ENCODE peak calls at places on chromosomes 2 and 18, in seven cellular contexts. B, G, W, R, F, X and V are unnamed samples. For H3K4me1, the result is how much of the 10 kb centered on the place peaks cover.

GRCh38 chr2:113877651-113878594 is 12.0 kb upstream of the ACTR3 start:
- DNase-seq in B (no peak), G (no peak), W (no peak), R (no peak), F (no peak), X (peak), V (peak)

GRCh38 chr2:240302933-240303332 is 132.5 kb upstream of the GPC1 start:
- DNase-seq in B (no peak), G (no peak), W (no peak), R (no peak), F (no peak), X (no peak), V (no peak)

GRCh38 chr2:215668329-215668728 is 232.5 kb upstream of the FN1 start:
- DNase-seq in B (no peak), G (peak), W (no peak), R (no peak), F (no peak), X (no peak), V (no peak)

GRCh38 chr2:9003616-9004337 is at the start of gene MBOAT2:
- DNase-seq in B (peak), G (peak), W (peak), R (peak), F (peak), X (peak), V (peak)

GRCh38 chr2:38907743-38908562 is 18.3 kb downstream of the ARHGEF33 start:
- DNase-seq in B (no peak), G (no peak), W (no peak), R (no peak), F (no peak), X (no peak), V (no peak)

GRCh38 chr2:171160630-171161424 is at the start of gene TLK1:
- DNase-seq in B (peak), G (peak), W (peak), R (peak), F (peak), X (peak), V (peak)

GRCh38 chr18:524496-524895 is 24.0 kb upstream of the COLEC12 start:
- DNase-seq in B (no peak), G (no peak), W (no peak), R (no peak), F (no peak), X (no peak), V (no peak)

GRCh38 chr2:107698861-107699260 is 127.8 kb upstream of the RGPD4 start:
- DNase-seq in B (no peak), G (no peak), W (no peak), R (no peak), F (no peak), X (no peak), V (no peak)

GRCh38 chr2:10544252-10544651 is 96.1 kb upstream of the ODC1 start:
- DNase-seq in B (no peak), G (no peak), W (no peak), R (no peak), F (no peak), X (no peak), V (no peak)

GRCh38 chr18:55833543-55833942 is 245.6 kb upstream of the TCF4 start:
- DNase-seq in B (peak), G (no peak), W (no peak), R (peak), F (no peak), X (no peak), V (no peak)

GRCh38 chr2:182072861-182073260 is 87.2 kb downstream of the PPP1R1C start:
- DNase-seq in B (no peak), G (no peak), W (no peak), R (no peak), F (no peak), X (no peak), V (no peak)

GRCh38 chr18:55790296-55790695 is 202.3 kb upstream of the TCF4 start:
- DNase-seq in B (peak), G (no peak), W (no peak), R (peak), F (no peak), X (no peak), V (no peak)

GRCh38 chr2:10935953-10936942 is 24.5 kb downstream of the KCNF1 start:
- DNase-seq in B (peak), G (no peak), W (no peak), R (no peak), F (no peak), X (no peak), V (no peak)

GRCh38 chr2:130376433-130377293 is 20.8 kb downstream of the PTPN18 start:
- DNase-seq in B (no peak), G (no peak), W (no peak), R (no peak), F (no peak), X (no peak), V (no peak)

GRCh38 chr18:79583426-79583825 is 96.2 kb upstream of the CTDP1 start:
- DNase-seq in B (no peak), G (no peak), W (peak), R (no peak), F (peak), X (no peak), V (peak)

GRCh38 chr2:226798422-226799210 is 1.0 kb downstream of the IRS1 start:
- DNase-seq in B (no peak), G (peak), W (peak), R (peak), F (peak), X (peak), V (peak)

GRCh38 chr2:134660619-134661403 is 58.0 kb downstream of the TMEM163 start:
- DNase-seq in B (no peak), G (no peak), W (no peak), R (no peak), F (no peak), X (no peak), V (no peak)

GRCh38 chr2:70132244-70133126 is 45.2 kb downstream of the PCBP1 start:
- DNase-seq in B (peak), G (peak), W (peak), R (peak), F (peak), X (peak), V (peak)

GRCh38 chr2:177391822-177392372 is 676 bp upstream of the AGPS start:
- DNase-seq in B (no peak), G (no peak), W (no peak), R (no peak), F (no peak), X (no peak), V (no peak)

GRCh38 chr2:237097911-237098702 is 12.4 kb downstream of the COPS8 start:
- DNase-seq in B (peak), G (no peak), W (no peak), R (peak), F (no peak), X (no peak), V (no peak)

GRCh38 chr2:69962986-69963730 is 1.7 kb upstream of the ASPRV1 start:
- DNase-seq in B (no peak), G (no peak), W (no peak), R (no peak), F (no peak), X (no peak), V (no peak)

GRCh38 chr18:65746936-65747335 is 3.9 kb upstream of the CDH7 start:
- DNase-seq in B (no peak), G (no peak), W (no peak), R (no peak), F (no peak), X (no peak), V (no peak)

GRCh38 chr2:181602017-181602416 is 54.9 kb downstream of the CERKL start:
- DNase-seq in B (no peak), G (no peak), W (no peak), R (peak), F (no peak), X (no peak), V (no peak)

GRCh38 chr2:175203621-175204496 is 22.3 kb upstream of the ATP5MC3 start:
- DNase-seq in B (peak), G (peak), W (peak), R (peak), F (no peak), X (peak), V (peak)

GRCh38 chr2:197251163-197251562 is 59.4 kb downstream of the ANKRD44 start:
- DNase-seq in B (no peak), G (no peak), W (no peak), R (no peak), F (no peak), X (no peak), V (no peak)

GRCh38 chr2:197248623-197249022 is 62.0 kb downstream of the ANKRD44 start:
- DNase-seq in B (no peak), G (no peak), W (no peak), R (peak), F (no peak), X (no peak), V (no peak)

GRCh38 chr2:197249771-197250397 is 60.7 kb downstream of the ANKRD44 start:
- DNase-seq in B (no peak), G (no peak), W (no peak), R (no peak), F (no peak), X (no peak), V (no peak)

GRCh38 chr2:197254776-197255521 is 55.6 kb downstream of the ANKRD44 start:
- DNase-seq in B (no peak), G (no peak), W (no peak), R (no peak), F (no peak), X (peak), V (no peak)

GRCh38 chr2:197251576-197251975 is 59.0 kb downstream of the ANKRD44 start:
- DNase-seq in B (no peak), G (no peak), W (no peak), R (no peak), F (no peak), X (no peak), V (no peak)
- H3K4me1 ChIP-seq in B (under half), G (under half), W (under half), R (under half), F (half or more), X (under half), V (under half)

DNA sequence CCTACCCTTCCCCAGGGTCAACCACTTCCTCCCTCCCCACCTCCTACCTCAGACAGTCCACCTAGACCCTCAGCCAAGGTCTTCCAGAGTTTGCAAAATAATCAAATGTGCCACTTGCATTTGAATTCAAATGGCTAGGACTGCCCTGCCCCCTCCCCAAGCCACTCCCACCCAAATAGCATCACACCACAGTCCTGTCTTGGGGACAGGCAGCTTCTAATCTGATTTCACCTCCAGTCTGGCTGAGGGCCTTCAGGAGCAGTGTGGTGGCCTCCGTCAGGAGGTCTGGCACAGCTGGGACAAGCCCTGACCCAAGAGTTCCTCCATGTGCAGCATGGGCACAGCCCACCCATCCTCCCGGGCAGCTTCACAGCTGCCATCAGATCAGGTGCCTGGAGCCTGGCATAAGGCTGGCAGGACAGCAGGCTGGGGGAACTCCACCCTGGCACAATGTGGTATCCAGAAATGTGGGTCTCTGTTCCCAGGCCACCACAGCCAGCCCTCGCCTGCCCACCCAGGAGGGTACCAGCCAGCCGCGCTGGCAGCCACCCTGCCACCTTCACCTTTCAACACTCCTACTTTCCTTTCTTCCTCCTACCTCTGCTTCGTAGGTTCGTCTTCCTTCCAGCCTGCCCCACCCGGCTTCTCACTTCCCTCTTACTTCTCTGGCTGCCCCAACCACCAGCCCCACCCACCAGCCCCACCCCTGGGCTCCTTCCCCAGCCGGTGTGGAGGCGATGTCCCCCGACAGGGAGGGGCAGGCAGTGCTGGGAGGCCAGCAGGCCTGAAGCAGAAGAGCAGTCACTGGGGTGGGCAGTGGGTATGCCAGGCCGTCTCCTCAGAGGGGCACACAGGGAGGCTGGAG is at the start of gene CAPG:
- DNase-seq in B (no peak), G (peak), W (no peak), R (no peak), F (peak), X (no peak), V (peak)
- H3K4me3 ChIP-seq in B (no peak), G (no peak), W (no peak), R (no peak), F (peak), X (no peak), V (no peak)

GRCh38 chr2:45052388-45052928 is 43.2 kb upstream of the SIX2 start:
- DNase-seq in B (no peak), G (no peak), W (no peak), R (no peak), F (no peak), X (no peak), V (no peak)

GRCh38 chr2:45049937-45050336 is 40.7 kb upstream of the SIX2 start:
- DNase-seq in B (no peak), G (no peak), W (no peak), R (no peak), F (no peak), X (no peak), V (no peak)

DNA sequence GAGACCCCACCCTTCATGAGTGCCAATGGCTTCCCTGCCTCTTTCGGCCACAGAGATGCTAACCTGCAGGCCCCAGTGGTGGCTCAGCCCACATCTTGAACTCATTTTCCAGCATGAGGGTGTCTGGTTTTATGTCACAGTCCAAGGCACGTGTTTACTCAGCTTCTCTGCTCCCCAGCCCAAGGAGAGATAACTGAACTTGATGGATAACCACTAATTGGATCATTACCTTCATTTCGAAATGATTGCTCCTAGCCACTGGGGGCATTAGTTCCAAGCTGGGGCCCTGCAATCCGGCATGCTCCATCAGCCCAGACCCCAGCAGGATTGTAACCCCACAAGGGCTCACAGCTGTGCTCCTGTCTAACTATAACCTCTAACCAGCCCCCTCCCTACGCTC is 46.0 kb upstream of the SIX2 start:
- DNase-seq in B (no peak), G (no peak), W (no peak), R (no peak), F (no peak), X (peak), V (no peak)
- TF ChIP-seq CTCF in B (no peak), G (no peak), W (no peak), R (no peak), F (no peak), X (no peak), V (no peak)

GRCh38 chr2:160206436-160206835 is 6.4 kb upstream of the ITGB6 start:
- DNase-seq in B (no peak), G (no peak), W (no peak), R (no peak), F (no peak), X (no peak), V (no peak)
- H3K4me1 ChIP-seq in B (half or more), G (under half), W (under half), R (under half), F (under half), X (half or more), V (under half)

DNA sequence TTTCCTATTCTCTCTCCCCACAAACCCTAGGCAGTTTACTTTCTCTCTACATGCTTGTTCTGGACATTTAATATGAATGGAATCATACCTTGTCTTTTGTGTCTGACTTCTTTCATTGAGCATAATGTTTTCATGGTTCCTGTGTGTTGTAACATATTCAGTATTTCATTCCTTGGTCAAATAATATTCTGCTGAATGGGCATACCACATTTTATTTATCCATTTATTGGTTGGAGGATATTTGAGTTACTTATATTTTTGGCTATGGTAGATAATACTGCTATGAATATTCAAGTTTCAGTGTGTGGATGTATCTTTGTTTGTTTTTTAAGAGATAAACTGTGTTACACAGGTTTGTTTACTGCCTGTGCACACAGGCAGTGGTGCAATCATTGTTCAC is 9.0 kb downstream of the TWSG1 start:
- DNase-seq in B (no peak), G (no peak), W (no peak), R (no peak), F (no peak), X (no peak), V (no peak)
- H3K4me3 ChIP-seq in B (no peak), G (no peak), W (no peak), R (no peak), F (no peak), X (no peak), V (no peak)

DNA sequence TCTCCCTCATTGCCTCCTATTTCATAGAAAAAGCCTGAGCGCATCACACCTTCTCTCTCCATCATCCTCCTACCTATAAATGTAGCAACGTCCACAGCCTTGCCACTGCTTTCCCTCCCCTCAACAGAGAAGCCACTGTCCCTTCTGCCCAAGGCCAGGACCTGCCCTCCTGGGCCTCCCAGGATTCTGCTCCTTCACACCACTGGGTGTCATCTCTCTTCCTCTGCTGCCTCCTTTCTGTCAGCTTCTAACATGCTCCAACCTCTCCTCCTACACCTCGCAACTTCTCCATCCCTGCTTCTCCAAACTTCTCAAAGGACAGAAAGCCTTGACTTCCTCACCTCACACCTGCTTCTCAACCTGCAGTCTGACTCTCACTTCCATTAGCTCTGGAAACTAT is 21.2 kb upstream of the ME2 start:
- DNase-seq in B (no peak), G (no peak), W (no peak), R (no peak), F (no peak), X (no peak), V (no peak)
- TF ChIP-seq CTCF in B (no peak), G (no peak), W (no peak), R (no peak), F (no peak), X (no peak), V (no peak)

GRCh38 chr18:23142285-23142929 is 7.1 kb downstream of the CABLES1 start:
- DNase-seq in B (no peak), G (no peak), W (no peak), R (no peak), F (no peak), X (no peak), V (no peak)
- H3K4me1 ChIP-seq in B (under half), G (under half), W (under half), R (under half), F (half or more), X (under half), V (under half)

DNA sequence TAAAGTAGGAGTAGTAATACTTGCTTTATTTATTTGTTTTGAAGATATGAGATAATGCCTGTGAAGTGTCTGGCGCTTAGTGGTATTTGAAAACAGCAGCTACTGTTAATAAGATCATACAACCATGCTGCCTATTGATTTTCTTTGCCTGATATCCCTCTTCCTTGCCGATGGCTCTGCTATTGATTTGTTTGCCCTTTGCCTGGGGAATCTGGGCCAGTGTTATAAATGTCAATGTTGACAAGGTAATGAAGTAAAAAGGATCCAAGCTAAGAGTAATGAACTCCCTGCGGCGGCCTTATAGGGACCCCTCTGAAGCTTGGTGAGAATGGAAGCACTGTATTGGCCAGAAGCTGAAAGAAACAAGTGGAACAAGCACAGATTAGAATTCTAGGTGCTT is 854.5 kb downstream of the CNTNAP5 start:
- DNase-seq in B (no peak), G (no peak), W (no peak), R (no peak), F (no peak), X (no peak), V (no peak)
- H3K4me3 ChIP-seq in B (no peak), G (no peak), W (no peak), R (no peak), F (no peak), X (no peak), V (no peak)